ENCODE peak calls at places on chromosomes 13 and 19, in seven cellular contexts. One of them, this sample, is unnamed.

GRCh38 chr13:42007844-42008243 is 40.6 kb upstream of the DGKH start:
- DNase-seq in Karpas-422: no peak
- DNase-seq in CD4-positive, alpha-beta memory T cell: no peak
- DNase-seq in colonic mucosa: no peak
- DNase-seq in left lung: no peak
- DNase-seq in tibial artery: no peak
- DNase-seq in CD4-positive, CD25-positive, alpha-beta regulatory T cell: no peak
- DNase-seq in this sample: no peak

GRCh38 chr19:51708811-51709210 is 15.0 kb downstream of the HAS1 start:
- DNase-seq in Karpas-422: peak; percentile 50
- DNase-seq in CD4-positive, alpha-beta memory T cell: no peak
- DNase-seq in colonic mucosa: no peak
- DNase-seq in left lung: no peak
- DNase-seq in tibial artery: no peak
- DNase-seq in CD4-positive, CD25-positive, alpha-beta regulatory T cell: no peak
- DNase-seq in this sample: no peak

GRCh38 chr19:30212574-30212973 is 159.6 kb upstream of the ZNF536 start:
- DNase-seq in Karpas-422: no peak
- DNase-seq in CD4-positive, alpha-beta memory T cell: no peak
- DNase-seq in colonic mucosa: no peak
- DNase-seq in left lung: no peak
- DNase-seq in tibial artery: no peak
- DNase-seq in CD4-positive, CD25-positive, alpha-beta regulatory T cell: no peak
- DNase-seq in this sample: no peak

GRCh38 chr13:53204598-53204997 is 176.0 kb downstream of the OLFM4 start:
- DNase-seq in Karpas-422: no peak
- DNase-seq in CD4-positive, alpha-beta memory T cell: no peak
- DNase-seq in colonic mucosa: no peak
- DNase-seq in left lung: no peak
- DNase-seq in tibial artery: no peak
- DNase-seq in CD4-positive, CD25-positive, alpha-beta regulatory T cell: no peak
- DNase-seq in this sample: no peak

GRCh38 chr13:110580800-110581199 is 19.3 kb upstream of the RAB20 start:
- DNase-seq in Karpas-422: no peak
- DNase-seq in CD4-positive, alpha-beta memory T cell: no peak
- DNase-seq in colonic mucosa: no peak
- DNase-seq in left lung: no peak
- DNase-seq in tibial artery: no peak
- DNase-seq in CD4-positive, CD25-positive, alpha-beta regulatory T cell: no peak
- DNase-seq in this sample: no peak

GRCh38 chr19:11420894-11421606 is 1.9 kb upstream of the RGL3 start:
- DNase-seq in Karpas-422: no peak
- DNase-seq in CD4-positive, alpha-beta memory T cell: no peak
- DNase-seq in colonic mucosa: peak; percentile 40
- DNase-seq in left lung: no peak
- DNase-seq in tibial artery: peak; percentile 30
- DNase-seq in CD4-positive, CD25-positive, alpha-beta regulatory T cell: no peak
- DNase-seq in this sample: peak; percentile 21

GRCh38 chr13:48801255-48801654 is 147.5 kb downstream of the CYSLTR2 start:
- DNase-seq in Karpas-422: no peak
- DNase-seq in CD4-positive, alpha-beta memory T cell: no peak
- DNase-seq in colonic mucosa: no peak
- DNase-seq in left lung: no peak
- DNase-seq in tibial artery: no peak
- DNase-seq in CD4-positive, CD25-positive, alpha-beta regulatory T cell: no peak
- DNase-seq in this sample: no peak

GRCh38 chr19:13122980-13123957 is 5.2 kb downstream of the NACC1 start:
- DNase-seq in Karpas-422: no peak
- DNase-seq in CD4-positive, alpha-beta memory T cell: no peak
- DNase-seq in colonic mucosa: no peak
- DNase-seq in left lung: no peak
- DNase-seq in tibial artery: no peak
- DNase-seq in CD4-positive, CD25-positive, alpha-beta regulatory T cell: no peak
- DNase-seq in this sample: no peak

GRCh38 chr13:51723529-51723928 is 80.4 kb downstream of the DHRS12 start:
- DNase-seq in Karpas-422: no peak
- DNase-seq in CD4-positive, alpha-beta memory T cell: no peak
- DNase-seq in colonic mucosa: no peak
- DNase-seq in left lung: no peak
- DNase-seq in tibial artery: no peak
- DNase-seq in CD4-positive, CD25-positive, alpha-beta regulatory T cell: no peak
- DNase-seq in this sample: no peak

GRCh38 chr19:13172335-13173128 is 22.3 kb downstream of the IER2 start:
- DNase-seq in Karpas-422: peak; percentile 24
- DNase-seq in CD4-positive, alpha-beta memory T cell: peak; percentile 92
- DNase-seq in colonic mucosa: peak; percentile 92
- DNase-seq in left lung: peak; percentile 95
- DNase-seq in tibial artery: peak; percentile 88
- DNase-seq in CD4-positive, CD25-positive, alpha-beta regulatory T cell: peak; percentile 58
- DNase-seq in this sample: peak; percentile 68

GRCh38 chr19:32599736-32600157 is 18.8 kb downstream of the PDCD5 start:
- DNase-seq in Karpas-422: peak; percentile 81
- DNase-seq in CD4-positive, alpha-beta memory T cell: peak; percentile 40
- DNase-seq in colonic mucosa: peak; percentile 30
- DNase-seq in left lung: no peak
- DNase-seq in tibial artery: no peak
- DNase-seq in CD4-positive, CD25-positive, alpha-beta regulatory T cell: peak; percentile 78
- DNase-seq in this sample: peak; percentile 55

GRCh38 chr13:38670627-38671026 is 16.2 kb upstream of the FREM2 start:
- DNase-seq in Karpas-422: no peak
- DNase-seq in CD4-positive, alpha-beta memory T cell: no peak
- DNase-seq in colonic mucosa: no peak
- DNase-seq in left lung: no peak
- DNase-seq in tibial artery: no peak
- DNase-seq in CD4-positive, CD25-positive, alpha-beta regulatory T cell: no peak
- DNase-seq in this sample: no peak
- H3K4me3 ChIP-seq in Karpas-422: no peak overlapping the region
- H3K4me3 ChIP-seq in CD4-positive, alpha-beta memory T cell: no peak overlapping the region
- H3K4me3 ChIP-seq in colonic mucosa: no peak overlapping the region
- H3K4me3 ChIP-seq in left lung: no peak overlapping the region
- H3K4me3 ChIP-seq in tibial artery: no peak overlapping the region
- H3K4me3 ChIP-seq in CD4-positive, CD25-positive, alpha-beta regulatory T cell: no peak overlapping the region
- H3K4me3 ChIP-seq in this sample: no peak overlapping the region

DNA sequence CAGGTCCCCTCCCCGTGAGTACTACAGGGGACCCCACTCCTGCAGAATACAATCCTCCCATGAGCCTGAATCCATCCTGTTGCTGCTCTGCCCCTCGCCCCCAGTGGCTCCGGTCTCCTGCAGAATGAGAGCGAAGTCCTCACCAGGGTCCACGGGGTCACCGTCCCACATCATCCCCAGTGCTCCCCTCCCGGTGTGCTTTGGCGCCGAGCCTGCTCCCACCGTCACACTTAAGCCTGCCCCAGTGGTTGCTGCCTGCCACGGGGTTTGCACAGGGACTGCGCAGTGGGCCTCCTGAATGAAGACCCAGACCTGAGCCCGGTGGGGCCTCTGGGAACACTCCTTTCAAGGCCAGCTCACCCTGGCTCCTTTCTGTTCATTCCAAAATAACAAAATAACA is 30.5 kb downstream of the NKPD1 start:
- DNase-seq in Karpas-422: no peak
- DNase-seq in CD4-positive, alpha-beta memory T cell: peak; percentile 34
- DNase-seq in colonic mucosa: no peak
- DNase-seq in left lung: no peak
- DNase-seq in tibial artery: no peak
- DNase-seq in CD4-positive, CD25-positive, alpha-beta regulatory T cell: no peak
- DNase-seq in this sample: no peak
- H3K27ac ChIP-seq in Karpas-422: peak overlapping the region; percentile 91
- H3K27ac ChIP-seq in CD4-positive, alpha-beta memory T cell: no peak overlapping the region
- H3K27ac ChIP-seq in colonic mucosa: no peak overlapping the region
- H3K27ac ChIP-seq in left lung: no peak overlapping the region
- H3K27ac ChIP-seq in tibial artery: no peak overlapping the region
- H3K27ac ChIP-seq in CD4-positive, CD25-positive, alpha-beta regulatory T cell: no peak overlapping the region
- H3K27ac ChIP-seq in this sample: no peak overlapping the region

DNA sequence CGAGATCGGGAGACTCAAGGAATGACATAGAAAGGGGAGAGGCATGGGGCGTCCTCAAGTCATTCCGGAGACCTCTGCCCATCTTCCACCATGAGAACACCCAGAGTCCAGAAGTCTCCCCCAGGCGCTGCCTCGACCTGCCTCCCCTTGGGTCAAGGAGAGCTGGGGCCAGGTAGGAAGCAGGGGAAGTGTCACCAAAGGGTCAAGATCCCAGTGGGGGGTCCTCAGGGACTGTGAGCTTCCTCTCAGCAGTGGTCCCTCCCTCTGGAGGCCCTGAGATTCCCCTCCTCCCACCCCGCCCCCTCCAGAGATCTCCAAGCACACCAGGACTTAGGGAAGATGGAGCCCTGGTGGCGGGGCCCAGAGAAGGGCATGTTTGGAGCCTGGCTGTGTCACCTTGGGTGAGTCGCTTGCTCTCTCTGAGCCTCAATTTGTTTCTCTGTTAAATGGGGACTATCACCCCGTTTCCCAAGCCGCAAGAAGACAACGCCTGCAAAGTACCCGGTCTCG is 919 bp downstream of the DACT3 start:
- DNase-seq in Karpas-422: peak; percentile 38
- DNase-seq in CD4-positive, alpha-beta memory T cell: no peak
- DNase-seq in colonic mucosa: no peak
- DNase-seq in left lung: peak; percentile 47
- DNase-seq in tibial artery: no peak
- DNase-seq in CD4-positive, CD25-positive, alpha-beta regulatory T cell: no peak
- DNase-seq in this sample: no peak
- H3K4me3 ChIP-seq in Karpas-422: peak overlapping the region; percentile 66
- H3K4me3 ChIP-seq in CD4-positive, alpha-beta memory T cell: no peak overlapping the region
- H3K4me3 ChIP-seq in colonic mucosa: peak overlapping the region; percentile 53
- H3K4me3 ChIP-seq in left lung: peak overlapping the region; percentile 40
- H3K4me3 ChIP-seq in tibial artery: peak overlapping the region; percentile 98
- H3K4me3 ChIP-seq in CD4-positive, CD25-positive, alpha-beta regulatory T cell: no peak overlapping the region
- H3K4me3 ChIP-seq in this sample: peak overlapping the region; percentile 44

GRCh38 chr13:112586334-112586733 is 1.6 kb downstream of the TUBGCP3 start:
- DNase-seq in Karpas-422: no peak
- DNase-seq in CD4-positive, alpha-beta memory T cell: no peak
- DNase-seq in colonic mucosa: no peak
- DNase-seq in left lung: no peak
- DNase-seq in tibial artery: no peak
- DNase-seq in CD4-positive, CD25-positive, alpha-beta regulatory T cell: peak; percentile 9
- DNase-seq in this sample: no peak
- H3K27ac ChIP-seq in Karpas-422: peak overlapping the region; percentile 85
- H3K27ac ChIP-seq in CD4-positive, alpha-beta memory T cell: no peak overlapping the region
- H3K27ac ChIP-seq in colonic mucosa: peak overlapping the region; percentile 99
- H3K27ac ChIP-seq in left lung: peak overlapping the region; percentile 99
- H3K27ac ChIP-seq in tibial artery: peak overlapping the region; percentile 88
- H3K27ac ChIP-seq in CD4-positive, CD25-positive, alpha-beta regulatory T cell: no peak overlapping the region
- H3K27ac ChIP-seq in this sample: no peak overlapping the region

GRCh38 chr19:49165865-49166301 is 8.3 kb downstream of the TRPM4 start:
- DNase-seq in Karpas-422: no peak
- DNase-seq in CD4-positive, alpha-beta memory T cell: no peak
- DNase-seq in colonic mucosa: no peak
- DNase-seq in left lung: no peak
- DNase-seq in tibial artery: no peak
- DNase-seq in CD4-positive, CD25-positive, alpha-beta regulatory T cell: no peak
- DNase-seq in this sample: no peak
- H3K4me3 ChIP-seq in Karpas-422: no peak overlapping the region
- H3K4me3 ChIP-seq in CD4-positive, alpha-beta memory T cell: no peak overlapping the region
- H3K4me3 ChIP-seq in colonic mucosa: peak overlapping the region; percentile 8
- H3K4me3 ChIP-seq in left lung: no peak overlapping the region
- H3K4me3 ChIP-seq in tibial artery: peak overlapping the region; percentile 3
- H3K4me3 ChIP-seq in CD4-positive, CD25-positive, alpha-beta regulatory T cell: no peak overlapping the region
- H3K4me3 ChIP-seq in this sample: no peak overlapping the region

GRCh38 chr13:34591163-34591562 is 350.9 kb upstream of the NBEA start:
- DNase-seq in Karpas-422: no peak
- DNase-seq in CD4-positive, alpha-beta memory T cell: no peak
- DNase-seq in colonic mucosa: no peak
- DNase-seq in left lung: no peak
- DNase-seq in tibial artery: no peak
- DNase-seq in CD4-positive, CD25-positive, alpha-beta regulatory T cell: no peak
- DNase-seq in this sample: no peak

GRCh38 chr13:34587586-34587985 is 354.5 kb upstream of the NBEA start:
- DNase-seq in Karpas-422: no peak
- DNase-seq in CD4-positive, alpha-beta memory T cell: no peak
- DNase-seq in colonic mucosa: no peak
- DNase-seq in left lung: no peak
- DNase-seq in tibial artery: no peak
- DNase-seq in CD4-positive, CD25-positive, alpha-beta regulatory T cell: no peak
- DNase-seq in this sample: no peak

GRCh38 chr13:34589581-34589980 is 352.5 kb upstream of the NBEA start:
- DNase-seq in Karpas-422: no peak
- DNase-seq in CD4-positive, alpha-beta memory T cell: no peak
- DNase-seq in colonic mucosa: no peak
- DNase-seq in left lung: no peak
- DNase-seq in tibial artery: no peak
- DNase-seq in CD4-positive, CD25-positive, alpha-beta regulatory T cell: no peak
- DNase-seq in this sample: no peak

GRCh38 chr13:34591801-34592454 is 350.1 kb upstream of the NBEA start:
- DNase-seq in Karpas-422: no peak
- DNase-seq in CD4-positive, alpha-beta memory T cell: no peak
- DNase-seq in colonic mucosa: peak; percentile 25
- DNase-seq in left lung: no peak
- DNase-seq in tibial artery: peak; percentile 51
- DNase-seq in CD4-positive, CD25-positive, alpha-beta regulatory T cell: no peak
- DNase-seq in this sample: no peak

GRCh38 chr13:34588362-34588761 is 353.7 kb upstream of the NBEA start:
- DNase-seq in Karpas-422: no peak
- DNase-seq in CD4-positive, alpha-beta memory T cell: no peak
- DNase-seq in colonic mucosa: no peak
- DNase-seq in left lung: no peak
- DNase-seq in tibial artery: no peak
- DNase-seq in CD4-positive, CD25-positive, alpha-beta regulatory T cell: no peak
- DNase-seq in this sample: no peak
- H3K27ac ChIP-seq in Karpas-422: no peak overlapping the region
- H3K27ac ChIP-seq in CD4-positive, alpha-beta memory T cell: no peak overlapping the region
- H3K27ac ChIP-seq in colonic mucosa: no peak overlapping the region
- H3K27ac ChIP-seq in left lung: no peak overlapping the region
- H3K27ac ChIP-seq in tibial artery: no peak overlapping the region
- H3K27ac ChIP-seq in CD4-positive, CD25-positive, alpha-beta regulatory T cell: no peak overlapping the region
- H3K27ac ChIP-seq in this sample: no peak overlapping the region